ENCODE peak calls at places on chromosomes 11 and 22, in four cellular contexts. A is GM12891, S is K562, C is GM12878. Y is an unnamed sample.

GRCh38 chr11:15696069-15696468 is 581.3 kb downstream of the INSC start:
- DNase-seq in A (no peak), S (no peak), C (no peak), Y (no peak)

GRCh38 chr11:119721129-119722120 is 7.6 kb downstream of the NECTIN1 start:
- DNase-seq in A (no peak), S (peak; percentile 43), C (no peak), Y (no peak)

GRCh38 chr11:122659676-122660571 is 4.4 kb downstream of the UBASH3B start:
- DNase-seq in A (no peak), S (no peak), C (no peak), Y (no peak)

GRCh38 chr11:2194877-2195755 is 23.5 kb upstream of the TH start:
- DNase-seq in A (peak; percentile 72), S (peak; percentile 80), C (no peak), Y (peak; percentile 23)

GRCh38 chr11:12086271-12087074 is 23.9 kb upstream of the MICAL2 start:
- DNase-seq in A (no peak), S (no peak), C (no peak), Y (no peak)

GRCh38 chr11:9057032-9057431 is 34.4 kb downstream of the SCUBE2 start:
- DNase-seq in A (no peak), S (no peak), C (no peak), Y (no peak)

GRCh38 chr11:118152020-118152551 is 537 bp downstream of the SCN4B start:
- DNase-seq in A (no peak), S (no peak), C (no peak), Y (no peak)

GRCh38 chr22:26586556-26587325 is 3.2 kb downstream of the TPST2 start:
- DNase-seq in A (no peak), S (no peak), C (no peak), Y (no peak)

GRCh38 chr11:10274726-10275125 is 19.3 kb downstream of the SBF2 start:
- DNase-seq in A (no peak), S (no peak), C (no peak), Y (no peak)

GRCh38 chr22:37231406-37232139 is 12.5 kb downstream of the RAC2 start:
- DNase-seq in A (no peak), S (no peak), C (no peak), Y (no peak)

GRCh38 chr11:105923814-105924213 is 98.2 kb downstream of the MSANTD4 start:
- DNase-seq in A (no peak), S (no peak), C (no peak), Y (no peak)

GRCh38 chr11:87493516-87493915 is 455.8 kb downstream of the TMEM135 start:
- DNase-seq in A (no peak), S (no peak), C (no peak), Y (no peak)

GRCh38 chr11:127950162-127950561 is 637.2 kb downstream of the ETS1 start:
- DNase-seq in A (no peak), S (no peak), C (no peak), Y (no peak)

GRCh38 chr11:20238712-20239111 is 78.4 kb upstream of the DBX1 start:
- DNase-seq in A (no peak), S (no peak), C (no peak), Y (no peak)

GRCh38 chr11:29616611-29617010 is 400.2 kb downstream of the KCNA4 start:
- DNase-seq in A (no peak), S (no peak), C (no peak), Y (peak; percentile 79)

GRCh38 chr11:63556404-63556803 is 6.8 kb downstream of the PLAAT2 start:
- DNase-seq in A (no peak), S (no peak), C (no peak), Y (no peak)

GRCh38 chr11:104206936-104207335 is 43.0 kb upstream of the PDGFD start:
- DNase-seq in A (no peak), S (no peak), C (no peak), Y (no peak)

GRCh38 chr11:93116641-93117577 is 80.9 kb downstream of the SLC36A4 start:
- DNase-seq in A (no peak), S (no peak), C (no peak), Y (no peak)

GRCh38 chr11:129090056-129090455 is 102.1 kb downstream of the ARHGAP32 start:
- DNase-seq in A (no peak), S (no peak), C (no peak), Y (no peak)

GRCh38 chr22:23836692-23837495 is 1.9 kb downstream of the DERL3 start:
- DNase-seq in A (no peak), S (no peak), C (no peak), Y (no peak)

GRCh38 chr11:47131136-47131535 is 45.5 kb downstream of the ARFGAP2 start:
- DNase-seq in A (no peak), S (no peak), C (no peak), Y (no peak)

GRCh38 chr11:43797866-43798265 is 82.8 kb upstream of the ALKBH3 start:
- DNase-seq in A (no peak), S (no peak), C (no peak), Y (no peak)

GRCh38 chr11:1209371-1210057 is 13.4 kb upstream of the MUC5B start:
- DNase-seq in A (no peak), S (no peak), C (no peak), Y (no peak)

GRCh38 chr22:38260760-38261477 is 11.9 kb downstream of the TMEM184B start:
- DNase-seq in A (no peak), S (no peak), C (no peak), Y (no peak)

GRCh38 chr11:82903843-82904586 is 2.5 kb downstream of the DDIAS start:
- DNase-seq in A (no peak), S (no peak), C (no peak), Y (no peak)

GRCh38 chr22:18118345-18118915 is 7.8 kb downstream of the TUBA8 start:
- DNase-seq in A (no peak), S (no peak), C (no peak), Y (no peak)

GRCh38 chr22:18122254-18122554 is 11.6 kb downstream of the TUBA8 start:
- DNase-seq in A (no peak), S (no peak), C (no peak), Y (no peak)

GRCh38 chr22:18120941-18121340 is 10.3 kb downstream of the TUBA8 start:
- DNase-seq in A (no peak), S (no peak), C (no peak), Y (no peak)

GRCh38 chr22:18121436-18122253 is 11.0 kb downstream of the TUBA8 start:
- DNase-seq in A (no peak), S (no peak), C (no peak), Y (no peak)

DNA sequence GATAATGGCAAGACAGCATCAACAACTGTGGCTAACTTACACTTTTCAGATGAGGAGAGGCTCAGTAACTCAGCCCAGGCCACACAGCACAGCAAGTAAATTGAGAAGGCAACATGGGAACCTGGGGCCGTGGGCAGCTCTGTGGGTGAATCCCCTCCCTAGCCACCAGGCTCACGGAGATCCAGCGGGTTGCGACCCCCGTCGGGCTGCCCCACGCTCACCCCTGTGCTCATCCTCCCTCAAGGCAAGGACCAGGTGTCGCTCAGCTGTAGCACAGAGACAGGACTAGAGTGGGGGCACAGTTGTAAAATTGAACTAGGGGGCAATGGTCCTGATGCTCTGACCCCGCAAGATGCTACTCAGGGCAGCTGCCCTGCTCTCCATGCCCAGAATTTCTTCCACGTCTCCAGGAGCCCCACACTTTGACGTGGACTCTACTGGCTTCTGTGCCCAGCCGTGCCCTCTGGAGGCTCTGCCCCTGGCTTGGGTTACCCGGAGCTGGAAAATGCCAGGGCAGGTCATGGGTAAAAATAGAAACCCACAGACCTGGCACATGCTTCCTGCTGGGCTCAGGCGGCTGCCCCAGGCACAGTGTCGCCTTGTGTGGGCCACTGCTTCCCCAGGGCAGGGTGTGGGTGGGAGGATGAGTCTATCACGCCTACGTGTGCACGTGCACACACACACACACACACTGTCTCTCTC is 9.0 kb downstream of the TUBA8 start:
- DNase-seq in A (no peak), S (no peak), C (no peak), Y (no peak)
- TF ChIP-seq SPI1 in A (no peak), S (no peak), C (no peak), Y (no peak)

GRCh38 chr11:61766353-61766841 is 14.0 kb downstream of the MYRF start:
- DNase-seq in A (no peak), S (no peak), C (no peak), Y (no peak)
- TF ChIP-seq SPI1 in A (no peak), S (no peak), C (no peak), Y (no peak)

GRCh38 chr22:43474161-43475101 is 62.6 kb downstream of the MPPED1 start:
- DNase-seq in A (no peak), S (no peak), C (no peak), Y (no peak)
- TF ChIP-seq SPI1 in A (no peak), S (no peak), C (no peak), Y (no peak)

GRCh38 chr11:76823481-76824028 is 37.2 kb upstream of the ACER3 start:
- DNase-seq in A (no peak), S (peak; percentile 79), C (no peak), Y (peak; percentile 34)
- TF ChIP-seq SPI1 in A (no peak), S (peak; percentile 77), C (no peak), Y (peak; percentile 63)

Y was measured in HL-60.